ENCODE peak calls at places on chromosomes 6 and 20, in ten cellular contexts. S, P, V, C, B, U, Q, G, Z and T are unnamed samples.

GRCh38 chr20:34558320-34559202 is at the start of gene MAP1LC3A:
- DNase-seq in G (peak; percentile 90), S (peak; percentile 95), U (peak; percentile 97), P (peak; percentile 97), Z (peak; percentile 59), V (no peak), C (peak; percentile 98), B (peak; percentile 97), Q (peak; percentile 79), T (peak; percentile 94)

GRCh38 chr6:25027221-25027916 is 91.6 kb upstream of the RIPOR2 start:
- DNase-seq in Z (no peak), C (no peak), V (no peak), S (peak; percentile 69), Q (no peak), B (no peak), G (no peak), U (peak; percentile 79), P (no peak), T (peak; percentile 87)

GRCh38 chr6:7052441-7052936 is 55.3 kb upstream of the RREB1 start:
- DNase-seq in G (no peak), U (peak; percentile 47), C (peak; percentile 24), Z (peak; percentile 17), P (no peak), V (no peak), S (peak; percentile 49), Q (peak; percentile 38), B (peak; percentile 88), T (no peak)

GRCh38 chr6:112690497-112691202 is 343.5 kb downstream of the RFPL4B start:
- DNase-seq in S (no peak), B (no peak), Z (peak; percentile 58), U (no peak), P (no peak), C (no peak), V (no peak), G (no peak), Q (peak; percentile 63), T (no peak)

GRCh38 chr6:169097336-169098052 is 156.2 kb downstream of the THBS2 start:
- DNase-seq in C (no peak), B (peak; percentile 99), Q (no peak), V (no peak), Z (peak; percentile 97), U (no peak), P (no peak), G (no peak), S (no peak), T (no peak)

GRCh38 chr20:56974499-56975250 is 291.8 kb downstream of the BMP7 start:
- DNase-seq in Q (peak; percentile 57), S (peak; percentile 77), U (peak; percentile 25), V (peak; percentile 47), C (no peak), P (peak; percentile 68), Z (peak; percentile 28), G (peak; percentile 72), B (peak; percentile 66), T (peak; percentile 40)

GRCh38 chr6:63661769-63662168 is 26.2 kb downstream of the PHF3 start:
- DNase-seq in B (no peak), C (no peak), Q (no peak), V (no peak), G (no peak), Z (no peak), U (no peak), P (no peak), S (no peak), T (no peak)

GRCh38 chr6:52790841-52791240 is 12.8 kb downstream of the GSTA1 start:
- DNase-seq in Q (no peak), G (no peak), C (no peak), P (no peak), B (no peak), S (no peak), Z (no peak), U (no peak), V (no peak), T (no peak)

GRCh38 chr6:14876778-14877613 is 368.9 kb upstream of the JARID2 start:
- DNase-seq in S (no peak), U (peak; percentile 62), V (no peak), G (no peak), Z (peak; percentile 45), B (peak; percentile 90), P (no peak), Q (peak; percentile 92), C (no peak), T (peak; percentile 57)

GRCh38 chr6:34237316-34237721 is 646 bp downstream of the HMGA1 start:
- DNase-seq in S (no peak), B (no peak), P (no peak), Q (no peak), C (no peak), G (peak; percentile 61), U (peak; percentile 69), Z (no peak), V (no peak), T (no peak)

GRCh38 chr20:58755751-58756524 is 63.3 kb downstream of the NPEPL1 start:
- DNase-seq in V (no peak), P (no peak), B (no peak), U (no peak), S (peak; percentile 17), G (no peak), Q (no peak), Z (no peak), C (no peak), T (no peak)

GRCh38 chr6:1461736-1462135 is 72.4 kb downstream of the FOXF2 start:
- DNase-seq in S (no peak), B (no peak), Z (no peak), U (no peak), G (no peak), Q (no peak), V (no peak), C (no peak), P (no peak), T (no peak)

GRCh38 chr6:44264154-44265002 is 973 bp downstream of the NFKBIE start:
- DNase-seq in C (no peak), Q (no peak), U (peak; percentile 78), V (no peak), G (no peak), Z (no peak), P (no peak), S (no peak), B (no peak), T (peak; percentile 68)

GRCh38 chr6:56450882-56451739 is 191.6 kb downstream of the DST start:
- DNase-seq in G (no peak), S (no peak), U (no peak), P (no peak), B (peak; percentile 66), V (no peak), C (no peak), Q (no peak), Z (no peak), T (no peak)

GRCh38 chr20:25479638-25480037 is 72.2 kb downstream of the GINS1 start:
- DNase-seq in G (no peak), Q (no peak), Z (no peak), U (no peak), S (no peak), P (no peak), C (no peak), B (no peak), V (no peak), T (no peak)

GRCh38 chr6:111381126-111381525 is 101.9 kb downstream of the REV3L start:
- DNase-seq in G (no peak), B (peak; percentile 7), Q (no peak), S (no peak), V (no peak), Z (no peak), P (no peak), C (no peak), U (no peak), T (no peak)

GRCh38 chr20:60299951-60300350 is 341.7 kb downstream of the CDH26 start:
- DNase-seq in S (no peak), V (no peak), Q (no peak), P (no peak), U (no peak), B (no peak), Z (no peak), C (no peak), G (no peak), T (no peak)

GRCh38 chr20:3843490-3843889 is 3.1 kb upstream of the MAVS start:
- DNase-seq in G (no peak), Q (peak; percentile 49), Z (peak; percentile 17), U (no peak), V (peak; percentile 43), S (no peak), C (no peak), P (no peak), B (peak; percentile 53), T (peak; percentile 13)

DNA sequence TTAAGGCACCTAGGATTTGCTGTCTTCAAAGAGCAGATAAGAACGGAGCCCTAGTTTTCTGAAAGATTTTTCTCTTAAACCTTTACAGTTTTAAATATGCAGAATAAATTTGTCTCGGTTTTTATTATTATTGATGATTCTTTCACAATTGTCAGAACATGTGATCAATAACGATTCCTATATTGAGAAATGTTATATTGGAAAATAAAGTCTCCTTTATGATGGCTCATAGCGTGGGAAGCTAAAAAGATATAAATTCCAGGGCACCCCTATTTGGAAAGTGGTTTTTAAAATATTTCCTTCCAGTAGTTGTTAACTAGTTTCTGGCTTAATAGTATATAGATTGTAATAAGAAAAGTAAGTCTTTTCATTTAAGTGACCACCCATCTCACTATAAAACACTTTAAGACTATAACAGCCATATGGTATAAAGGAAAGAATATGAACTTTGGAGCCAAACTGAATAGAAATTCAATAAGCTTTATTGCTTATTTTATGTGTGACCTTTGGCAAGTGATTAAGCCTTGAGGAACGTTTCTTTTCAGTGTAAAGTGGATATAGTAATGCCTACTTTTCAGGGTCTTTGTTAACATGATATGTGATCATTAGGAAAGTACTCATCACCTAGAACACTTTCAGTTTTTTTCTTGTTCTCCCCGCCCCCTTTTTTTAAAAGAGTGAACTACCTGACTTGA is 369.6 kb downstream of the LAMA2 start:
- DNase-seq in S (no peak), G (no peak), B (no peak), U (no peak), Z (no peak), V (no peak), C (no peak), Q (no peak), P (no peak), T (no peak)
- TF ChIP-seq CTCF in S (no peak), G (no peak), B (no peak), U (no peak), Z (no peak), V (no peak), C (peak; percentile 6), Q (no peak), P (no peak), T (no peak)

GRCh38 chr6:30533460-30534294 is 22.6 kb downstream of the GNL1 start:
- DNase-seq in G (no peak), U (no peak), B (no peak), P (no peak), S (no peak), V (no peak), Z (no peak), C (no peak), Q (no peak), T (no peak)
- TF ChIP-seq CTCF in G (no peak), U (no peak), B (no peak), P (no peak), S (no peak), V (no peak), Z (no peak), C (no peak), Q (no peak), T (no peak)

GRCh38 chr6:105817370-105817769 is 268.8 kb upstream of the PRDM1 start:
- DNase-seq in B (no peak), S (no peak), G (no peak), Q (no peak), C (no peak), P (no peak), V (no peak), Z (no peak), U (no peak), T (no peak)
- TF ChIP-seq CTCF in B (no peak), S (no peak), G (no peak), Q (no peak), C (no peak), P (no peak), V (no peak), Z (no peak), U (no peak), T (no peak)

GRCh38 chr20:51767018-51767866 is 948 bp downstream of the ATP9A start:
- DNase-seq in V (peak; percentile 85), Q (peak; percentile 71), U (peak; percentile 53), G (peak; percentile 77), Z (no peak), S (peak; percentile 95), B (no peak), C (peak; percentile 84), P (peak; percentile 89), T (no peak)
- TF ChIP-seq CTCF in V (no peak), Q (peak; percentile 46), U (no peak), G (peak; percentile 36), Z (peak; percentile 39), S (peak; percentile 60), B (peak; percentile 40), C (peak; percentile 14), P (peak; percentile 14), T (no peak)